ENCODE peak calls at places on chromosomes 5 and 9, in five cellular contexts. Z, X, T, O and A are unnamed samples. For H3K4me1, the result is how much of the 10 kb centered on the place peaks cover.

GRCh38 chr9:75452512-75452911 is 364.2 kb downstream of the OSTF1 start:
- DNase-seq in Z (no peak), X (no peak), T (no peak), O (no peak), A (no peak)

GRCh38 chr5:172299916-172300439 is 16.4 kb upstream of the UBTD2 start:
- DNase-seq in Z (no peak), X (no peak), T (peak), O (no peak), A (no peak)

GRCh38 chr5:36820900-36821299 is 55.7 kb upstream of the NIPBL start:
- DNase-seq in Z (no peak), X (no peak), T (no peak), O (no peak), A (no peak)

GRCh38 chr9:136827794-136828473 is 14.3 kb upstream of the AJM1 start:
- DNase-seq in Z (no peak), X (peak), T (no peak), O (no peak), A (no peak)

GRCh38 chr9:121736964-121737462 is 85.6 kb downstream of the DAB2IP start:
- DNase-seq in Z (no peak), X (peak), T (no peak), O (peak), A (no peak)

GRCh38 chr9:134571946-134572914 is 69.4 kb upstream of the COL5A1 start:
- DNase-seq in Z (no peak), X (peak), T (no peak), O (no peak), A (no peak)

GRCh38 chr5:116947691-116948528 is 373.3 kb upstream of the SEMA6A start:
- DNase-seq in Z (no peak), X (peak), T (peak), O (peak), A (peak)

GRCh38 chr5:107937198-107937597 is 266.5 kb upstream of the EFNA5 start:
- DNase-seq in Z (no peak), X (no peak), T (no peak), O (no peak), A (no peak)

GRCh38 chr5:91136271-91136670 is 246.8 kb downstream of the ARRDC3 start:
- DNase-seq in Z (no peak), X (no peak), T (peak), O (no peak), A (no peak)

GRCh38 chr9:86098793-86099694 is at the start of gene GOLM1:
- DNase-seq in Z (no peak), X (peak), T (peak), O (peak), A (no peak)

GRCh38 chr9:121818841-121819430 is 167.5 kb downstream of the DAB2IP start:
- DNase-seq in Z (no peak), X (no peak), T (no peak), O (no peak), A (no peak)

GRCh38 chr5:34491251-34491620 is 164.9 kb upstream of the RAI14 start:
- DNase-seq in Z (no peak), X (no peak), T (no peak), O (no peak), A (no peak)

GRCh38 chr5:75050415-75050814 is 1.9 kb downstream of the GCNT4 start:
- DNase-seq in Z (peak), X (no peak), T (no peak), O (no peak), A (peak)

GRCh38 chr5:124194282-124194681 is 552.2 kb downstream of the ZNF608 start:
- DNase-seq in Z (no peak), X (no peak), T (no peak), O (no peak), A (no peak)

GRCh38 chr5:1552469-1553255 is 28.9 kb upstream of the LPCAT1 start:
- DNase-seq in Z (no peak), X (peak), T (peak), O (peak), A (no peak)

GRCh38 chr5:173530547-173530946 is 85.9 kb downstream of the BOD1 start:
- DNase-seq in Z (no peak), X (no peak), T (no peak), O (no peak), A (no peak)

GRCh38 chr9:121896545-121896943 is 196.6 kb downstream of the TTLL11 start:
- DNase-seq in Z (no peak), X (no peak), T (no peak), O (no peak), A (no peak)

GRCh38 chr9:23669776-23670175 is 156.3 kb downstream of the ELAVL2 start:
- DNase-seq in Z (no peak), X (no peak), T (no peak), O (no peak), A (no peak)

GRCh38 chr5:61311836-61312808 is 19.9 kb upstream of the ZSWIM6 start:
- DNase-seq in Z (no peak), X (no peak), T (peak), O (no peak), A (no peak)

GRCh38 chr5:27124590-27124989 is 86.2 kb upstream of the CDH9 start:
- DNase-seq in Z (no peak), X (no peak), T (no peak), O (no peak), A (no peak)

GRCh38 chr9:19232830-19233194 is 2.3 kb downstream of the DENND4C start:
- DNase-seq in Z (no peak), X (no peak), T (peak), O (no peak), A (no peak)

GRCh38 chr5:177429248-177430045 is 3.0 kb downstream of the GRK6 start:
- DNase-seq in Z (peak), X (peak), T (no peak), O (peak), A (peak)

GRCh38 chr9:87498816-87499454 is 1.3 kb downstream of the DAPK1 start:
- DNase-seq in Z (no peak), X (no peak), T (peak), O (no peak), A (no peak)

GRCh38 chr9:92295827-92296258 is 2.3 kb upstream of the IARS1 start:
- DNase-seq in Z (no peak), X (no peak), T (no peak), O (no peak), A (no peak)

GRCh38 chr5:170147051-170147785 is 41.5 kb downstream of the FOXI1 start:
- DNase-seq in Z (no peak), X (no peak), T (no peak), O (no peak), A (no peak)

GRCh38 chr5:154194348-154195329 is 4.1 kb downstream of the GALNT10 start:
- DNase-seq in Z (no peak), X (no peak), T (peak), O (no peak), A (no peak)

GRCh38 chr9:13181652-13182051 is 97.8 kb downstream of the MPDZ start:
- DNase-seq in Z (no peak), X (no peak), T (peak), O (no peak), A (no peak)

GRCh38 chr9:78253285-78253684 is 17.4 kb downstream of the CEP78 start:
- DNase-seq in Z (no peak), X (no peak), T (no peak), O (no peak), A (no peak)

GRCh38 chr9:107178302-107178701 is 104.8 kb upstream of the RAD23B start:
- DNase-seq in Z (no peak), X (no peak), T (no peak), O (no peak), A (no peak)

GRCh38 chr9:87567988-87568800 is 70.5 kb downstream of the DAPK1 start:
- DNase-seq in Z (no peak), X (no peak), T (no peak), O (no peak), A (no peak)

GRCh38 chr9:106772523-106773290 is 90.3 kb upstream of the ZNF462 start:
- DNase-seq in Z (no peak), X (no peak), T (no peak), O (no peak), A (no peak)

GRCh38 chr5:174344335-174344734 is 298.8 kb downstream of the NSG2 start:
- DNase-seq in Z (no peak), X (no peak), T (no peak), O (no peak), A (no peak)

GRCh38 chr9:93038918-93039317 is 19.6 kb upstream of the SUSD3 start:
- DNase-seq in Z (no peak), X (no peak), T (no peak), O (no peak), A (no peak)

GRCh38 chr5:94463739-94464138 is 154.7 kb downstream of the KIAA0825 start:
- DNase-seq in Z (no peak), X (no peak), T (peak), O (no peak), A (no peak)

DNA sequence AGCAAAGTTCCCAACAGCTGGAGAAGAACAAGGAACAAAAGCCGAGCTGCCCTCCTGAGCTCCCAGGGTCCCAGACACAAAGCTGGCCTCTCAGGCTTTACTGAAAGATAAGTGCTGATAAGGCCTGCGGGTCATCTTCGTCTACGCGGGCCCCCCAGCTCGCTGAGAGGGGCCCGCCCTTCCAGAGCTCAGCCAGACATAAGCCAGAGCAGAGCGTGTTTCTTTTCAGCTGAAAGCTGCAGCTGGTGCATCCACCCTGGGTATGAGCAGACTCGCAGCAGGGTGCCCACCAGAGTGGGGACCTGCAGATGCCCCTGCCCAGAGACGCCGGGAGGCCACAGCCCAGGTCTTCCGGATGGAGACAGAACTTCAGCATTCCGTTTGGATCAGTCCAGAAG is 84.6 kb downstream of the HSD17B3 start:
- DNase-seq in Z (no peak), X (peak), T (no peak), O (peak), A (no peak)
- H3K4me3 ChIP-seq in Z (no peak), X (peak), T (no peak), O (no peak), A (no peak)

GRCh38 chr9:126398403-126399058 is 71.9 kb downstream of the MVB12B start:
- DNase-seq in Z (peak), X (peak), T (peak), O (peak), A (peak)
- H3K4me1 ChIP-seq in Z (under half), X (under half), T (under half), O (under half), A (under half)

GRCh38 chr9:70488098-70488792 is 73.8 kb upstream of the KLF9 start:
- DNase-seq in Z (no peak), X (no peak), T (no peak), O (no peak), A (no peak)
- H3K27ac ChIP-seq in Z (no peak), X (peak), T (no peak), O (peak), A (no peak)

DNA sequence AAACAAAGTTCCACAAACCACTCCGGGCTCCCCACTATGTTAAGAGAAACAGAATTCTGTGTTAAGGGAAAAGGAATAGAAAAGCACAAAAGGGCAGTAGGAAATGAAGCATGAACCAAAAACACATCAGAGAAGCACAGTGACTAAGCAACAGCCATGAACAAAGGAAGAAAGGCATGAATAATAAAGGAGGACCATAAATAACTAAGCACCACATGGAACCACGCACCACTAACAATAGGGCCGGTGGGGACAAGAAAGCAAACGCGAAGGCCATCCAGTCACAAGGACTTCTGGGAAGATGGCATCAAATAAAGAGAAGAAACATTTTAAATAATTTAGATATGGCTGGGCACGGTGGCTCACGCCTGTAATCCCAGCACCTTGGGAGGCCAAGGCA is 18.0 kb downstream of the PRUNE2 start:
- DNase-seq in Z (no peak), X (no peak), T (peak), O (no peak), A (no peak)
- H3K4me3 ChIP-seq in Z (no peak), X (no peak), T (no peak), O (no peak), A (no peak)

DNA sequence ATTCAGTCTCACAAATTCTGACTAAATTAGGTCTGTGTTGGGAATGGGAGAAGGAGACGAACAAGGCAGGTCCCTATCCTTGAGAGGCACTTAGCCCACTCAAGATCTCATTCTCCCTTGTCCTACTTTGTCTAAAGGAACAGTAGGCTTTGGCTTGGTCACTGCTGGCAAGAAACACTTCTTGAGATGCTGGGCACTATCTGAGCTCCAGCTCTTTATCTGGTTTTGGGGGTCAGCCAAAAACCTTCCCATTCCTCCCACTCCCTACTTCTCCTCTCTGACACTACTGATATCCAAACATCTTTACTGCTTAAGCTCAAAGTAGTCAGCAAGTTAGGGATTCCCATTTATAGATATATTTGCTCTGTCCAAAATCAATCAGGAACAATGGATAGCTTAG is 155.2 kb downstream of the MAPKAP1 start:
- DNase-seq in Z (no peak), X (no peak), T (peak), O (no peak), A (no peak)
- H3K4me1 ChIP-seq in Z (under half), X (half or more), T (under half), O (half or more), A (under half)

DNA sequence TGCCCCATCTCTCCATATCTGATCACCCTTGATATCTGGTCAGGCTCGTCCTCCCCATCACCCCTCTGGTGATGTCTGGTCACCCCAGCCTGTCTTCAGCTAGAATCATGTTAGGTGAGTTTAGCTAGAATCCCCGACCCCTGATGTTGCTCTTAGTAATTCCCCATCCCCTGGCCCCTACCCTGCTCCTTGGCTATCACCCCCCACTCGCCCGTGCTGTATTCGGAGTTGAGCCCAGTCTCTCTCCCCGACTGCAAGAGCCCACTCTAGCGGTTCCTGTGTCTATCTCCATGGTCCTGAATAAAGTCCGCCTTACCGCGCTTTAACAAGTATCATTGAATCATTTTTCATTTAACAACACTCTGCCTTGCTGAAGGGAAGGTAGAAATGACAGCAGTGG is 33.7 kb downstream of the ADAMTS2 start:
- DNase-seq in Z (no peak), X (no peak), T (no peak), O (no peak), A (no peak)
- H3K27ac ChIP-seq in Z (no peak), X (no peak), T (no peak), O (no peak), A (no peak)

GRCh38 chr5:57891443-57891842 is 408.8 kb upstream of the ACTBL2 start:
- DNase-seq in Z (no peak), X (no peak), T (no peak), O (no peak), A (no peak)
- H3K4me3 ChIP-seq in Z (no peak), X (no peak), T (no peak), O (no peak), A (no peak)